ENCODE peak calls at places on chromosomes 13 and 19, in six cellular contexts. G is IMR-90, F is neuronal stem cell, A is mesendoderm, V is H9, T is mesenchymal stem cell. Z is an unnamed sample.

GRCh38 chr13:110683203-110683883 is 22.6 kb downstream of the CARS2 start:
- DNase-seq in G (peak), F (no peak), T (peak), V (no peak), A (peak), Z (no peak)

GRCh38 chr13:89726690-89727435 is 1620.6 kb upstream of the MIR17HG start:
- DNase-seq in G (peak), F (no peak), T (peak), V (no peak), A (no peak), Z (no peak)

GRCh38 chr13:70798385-70798784 is 690.1 kb upstream of the KLHL1 start:
- DNase-seq in T (no peak), V (no peak), F (no peak), A (no peak), G (no peak), Z (no peak)

GRCh38 chr19:54179921-54180452 is 7.0 kb upstream of the TMC4 start:
- DNase-seq in V (peak), A (peak), F (peak), T (peak), G (peak), Z (peak)

GRCh38 chr13:99289265-99289664 is 17.9 kb downstream of the GPR183 start:
- DNase-seq in A (no peak), V (no peak), F (no peak), G (no peak), T (no peak), Z (no peak)

GRCh38 chr19:55465460-55466245 is 1.1 kb upstream of the C19orf85 start:
- DNase-seq in F (no peak), T (no peak), A (no peak), G (no peak), V (no peak), Z (no peak)

GRCh38 chr13:110915874-110916670 is 1.2 kb upstream of the ANKRD10 start:
- DNase-seq in T (peak), G (peak), V (no peak), F (no peak), A (no peak), Z (no peak)

GRCh38 chr19:29467824-29468401 is 57.9 kb upstream of the VSTM2B start:
- DNase-seq in F (peak), V (peak), G (peak), T (no peak), A (peak), Z (peak)

GRCh38 chr19:13781547-13781946 is 7.3 kb downstream of the C19orf53 start:
- DNase-seq in V (peak), T (peak), G (peak), A (peak), F (peak), Z (peak)

GRCh38 chr19:31553112-31553843 is 204.0 kb upstream of the TSHZ3 start:
- DNase-seq in G (no peak), F (no peak), A (no peak), V (no peak), T (no peak), Z (no peak)

GRCh38 chr13:66266761-66267160 is 963.4 kb downstream of the PCDH9 start:
- DNase-seq in T (no peak), G (no peak), F (no peak), V (no peak), A (no peak), Z (no peak)

GRCh38 chr13:106296723-106297122 is 238.7 kb downstream of the EFNB2 start:
- DNase-seq in A (no peak), V (no peak), T (no peak), F (no peak), G (no peak), Z (no peak)

GRCh38 chr13:45303866-45304265 is 37.1 kb downstream of the TPT1 start:
- DNase-seq in G (no peak), F (no peak), V (no peak), T (no peak), A (no peak), Z (no peak)

GRCh38 chr19:41548954-41549688 is 26.8 kb upstream of the CEACAM21 start:
- DNase-seq in V (no peak), A (peak), G (no peak), F (peak), T (peak), Z (no peak)

GRCh38 chr13:79457948-79458347 is 23.0 kb upstream of the NDFIP2 start:
- DNase-seq in A (peak), T (peak), G (peak), V (no peak), F (no peak), Z (no peak)

GRCh38 chr19:38850976-38851621 is 1.3 kb upstream of the HNRNPL start:
- DNase-seq in V (no peak), G (no peak), F (peak), T (no peak), A (peak), Z (no peak)

GRCh38 chr19:38853214-38853613 is 3.4 kb upstream of the HNRNPL start:
- DNase-seq in G (no peak), V (no peak), T (no peak), F (no peak), A (no peak), Z (no peak)

GRCh38 chr19:38852231-38853044 is 2.7 kb upstream of the HNRNPL start:
- DNase-seq in A (peak), V (peak), F (no peak), T (peak), G (peak), Z (peak)

GRCh38 chr19:38850231-38850975 is 617 bp upstream of the HNRNPL start:
- DNase-seq in F (peak), T (peak), A (peak), V (peak), G (peak), Z (peak)

DNA sequence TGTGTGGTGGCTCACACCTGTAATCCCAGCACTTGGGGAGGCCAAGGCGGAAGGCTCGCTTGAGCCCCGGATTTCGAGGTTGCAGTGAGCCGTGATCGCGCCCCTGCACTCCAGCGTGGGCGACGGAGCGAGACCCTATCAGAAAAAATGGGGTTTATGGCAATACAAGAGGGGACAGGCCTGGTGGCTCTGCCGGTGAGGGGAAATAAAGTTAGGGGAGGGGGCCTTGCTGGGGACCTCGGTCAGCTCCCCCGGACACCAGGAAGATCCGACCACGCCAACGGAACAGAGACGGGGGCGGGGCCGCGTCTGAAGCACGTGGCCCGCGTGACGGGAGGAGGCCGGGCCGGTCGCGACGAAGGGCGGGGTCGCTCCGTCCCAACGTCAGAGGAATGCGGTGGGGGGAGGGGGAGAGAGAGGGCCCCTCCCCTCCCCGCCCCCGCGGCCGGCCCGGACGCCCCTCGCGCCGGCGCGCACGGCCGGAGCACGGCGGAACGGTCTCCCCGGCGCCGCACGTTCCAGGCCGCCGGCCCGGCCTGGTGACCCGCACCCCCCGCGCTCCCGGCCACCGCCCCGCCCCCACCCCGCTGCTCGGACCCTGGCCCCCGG is 1.9 kb upstream of the HNRNPL start:
- DNase-seq in V (peak), T (peak), F (peak), A (peak), G (peak), Z (peak)
- H3K18ac ChIP-seq in V (peak), T (peak), F (peak), A (peak), G (peak), Z (peak)

GRCh38 chr19:51168571-51169282 is 26.6 kb downstream of the SIGLEC7 start:
- DNase-seq in V (no peak), A (no peak), G (no peak), T (no peak), F (no peak), Z (no peak)
- H4K8ac ChIP-seq in V (no peak), A (no peak), G (no peak), T (no peak), F (no peak), Z (no peak)

DNA sequence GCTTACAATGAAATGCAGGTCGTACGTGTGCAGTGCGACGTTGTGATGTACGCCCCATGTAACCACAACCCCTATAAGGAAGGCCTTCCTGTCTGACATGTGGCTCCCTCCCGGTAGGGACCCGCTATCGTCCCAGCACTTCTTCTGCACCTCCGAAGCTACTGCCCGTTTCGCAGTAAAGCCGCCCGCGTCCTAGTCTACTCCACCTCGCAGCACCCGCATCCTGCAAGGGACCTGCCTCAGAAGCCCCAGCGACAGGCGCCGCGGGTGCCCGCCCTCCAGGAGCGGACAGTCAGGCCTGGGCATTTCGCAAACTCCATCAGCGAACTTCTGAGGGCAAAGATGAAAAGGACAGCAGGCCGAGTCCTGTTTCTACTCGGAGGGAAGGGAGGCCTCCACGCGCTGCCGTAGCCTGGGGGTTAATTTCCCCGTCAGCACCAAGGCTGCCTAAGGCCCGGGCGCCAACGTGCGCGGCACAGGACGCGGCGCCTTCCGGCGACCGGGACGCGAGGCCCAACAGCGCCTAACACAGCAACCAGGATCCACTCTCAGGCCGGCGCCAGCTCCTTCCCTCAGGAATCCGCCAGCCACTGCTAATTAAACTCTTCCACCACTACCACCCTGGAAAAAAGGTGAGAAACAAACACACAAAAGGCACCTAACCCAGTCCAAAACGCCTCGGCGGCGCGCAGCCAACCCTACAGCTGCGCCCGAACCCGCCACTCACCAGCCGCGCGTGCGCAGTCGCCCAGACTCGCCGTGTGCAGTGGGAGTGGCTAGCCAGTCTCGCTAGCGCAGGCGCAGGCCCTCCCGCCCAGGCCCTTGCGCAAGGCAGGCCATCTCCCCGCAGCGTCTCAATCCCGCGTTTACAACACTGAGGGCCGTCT is at the start of gene EEF1AKMT1:
- DNase-seq in A (peak), V (peak), F (peak), T (peak), G (peak), Z (peak)
- H3K18ac ChIP-seq in A (peak), V (peak), F (peak), T (peak), G (peak), Z (peak)

GRCh38 chr19:15243236-15243957 is 11.1 kb upstream of the EPHX3 start:
- DNase-seq in V (no peak), A (no peak), G (no peak), F (no peak), T (no peak), Z (no peak)
- H4K8ac ChIP-seq in V (no peak), A (no peak), G (no peak), F (no peak), T (no peak), Z (no peak)

GRCh38 chr19:3617463-3617862 is 9.1 kb downstream of the CACTIN start:
- DNase-seq in T (no peak), F (no peak), A (peak), G (no peak), V (peak), Z (no peak)

GRCh38 chr19:3620145-3620816 is 6.3 kb downstream of the CACTIN start:
- DNase-seq in F (no peak), T (no peak), V (no peak), A (no peak), G (no peak), Z (no peak)

GRCh38 chr19:3619631-3620012 is 7.0 kb downstream of the CACTIN start:
- DNase-seq in T (no peak), V (no peak), F (no peak), A (no peak), G (no peak), Z (no peak)

GRCh38 chr19:3618811-3619630 is 7.6 kb downstream of the CACTIN start:
- DNase-seq in T (no peak), F (no peak), V (no peak), G (no peak), A (no peak), Z (no peak)

DNA sequence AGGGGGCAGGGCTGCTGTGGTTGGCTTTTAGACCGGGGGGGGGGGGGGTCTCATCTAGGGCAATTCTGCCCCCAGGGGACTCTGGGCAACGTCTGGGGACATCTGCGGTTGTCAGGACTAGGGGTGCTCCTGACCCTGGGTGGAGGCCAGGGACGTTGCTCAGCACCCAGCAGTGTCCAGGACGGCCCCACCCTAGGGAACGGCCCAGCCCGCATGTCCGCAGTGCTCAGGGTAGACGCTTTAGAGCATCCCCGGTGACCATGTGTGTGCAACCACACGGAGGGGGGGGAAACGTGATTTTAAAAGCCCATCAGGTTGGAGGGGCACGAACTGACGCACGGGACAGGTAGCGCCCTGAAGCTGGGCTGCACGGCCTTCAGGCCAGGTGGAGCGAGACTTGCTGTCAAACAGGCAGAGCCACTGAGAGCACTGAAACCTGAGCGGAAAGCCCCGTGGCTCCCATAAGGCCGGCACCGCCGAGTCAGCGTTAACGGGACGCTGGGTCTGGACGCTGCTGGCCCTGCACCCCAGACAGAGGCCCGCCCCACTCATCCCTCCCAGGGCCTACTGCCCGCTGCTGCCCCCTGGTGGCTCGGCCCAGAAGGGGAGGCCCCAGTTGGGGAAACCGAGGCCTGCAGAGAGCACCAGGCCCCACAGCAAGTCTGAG is 8.3 kb downstream of the CACTIN start:
- DNase-seq in G (peak), F (no peak), T (peak), A (peak), V (peak), Z (no peak)
- H3K18ac ChIP-seq in G (no peak), F (peak), T (no peak), A (no peak), V (no peak), Z (no peak)

DNA sequence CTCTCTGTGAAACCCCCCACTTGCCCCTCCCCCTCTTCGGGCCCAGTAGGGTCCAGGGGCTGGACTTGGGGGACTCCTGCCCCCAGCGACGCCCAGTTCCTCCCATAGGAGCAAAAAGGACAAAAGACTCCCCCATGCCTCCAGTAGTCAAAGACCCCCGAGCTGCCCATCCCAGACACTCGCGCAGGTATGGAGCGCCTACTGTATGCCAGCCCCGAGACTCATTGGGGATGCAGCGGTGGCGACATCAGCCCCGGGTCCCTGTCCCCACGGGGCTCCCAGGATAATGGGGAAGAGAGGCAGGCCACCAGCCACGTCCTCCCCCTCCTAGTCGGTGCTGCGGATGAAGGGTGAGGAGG is 18.3 kb upstream of the ZNRF4 start:
- DNase-seq in F (no peak), G (no peak), V (peak), A (no peak), T (no peak), Z (no peak)
- H4K8ac ChIP-seq in F (no peak), G (peak), V (no peak), A (no peak), T (no peak), Z (peak)

GRCh38 chr19:47274891-47275865 is 493 bp downstream of the INAFM1 start:
- DNase-seq in T (peak), A (no peak), F (no peak), G (no peak), V (no peak), Z (no peak)
- H3K18ac ChIP-seq in T (peak), A (peak), F (peak), G (no peak), V (no peak), Z (no peak)